ENCODE peak calls at places on chromosomes 13 and 19, in four cellular contexts. One of them, this sample, is unnamed.

GRCh38 chr19:29785360-29785759 is 26.4 kb upstream of the CCNE1 start:
- DNase-seq in IMR-90: no peak
- DNase-seq in GM12878: no peak
- DNase-seq in K562: no peak
- DNase-seq in this sample: no peak

GRCh38 chr13:24128112-24128511 is 32.4 kb upstream of the SPATA13 start:
- DNase-seq in IMR-90: no peak
- DNase-seq in GM12878: no peak
- DNase-seq in K562: no peak
- DNase-seq in this sample: no peak

GRCh38 chr19:38693380-38694223 is 46.2 kb downstream of the ACTN4 start:
- DNase-seq in IMR-90: peak
- DNase-seq in GM12878: no peak
- DNase-seq in K562: no peak
- DNase-seq in this sample: peak

GRCh38 chr13:95552539-95553270 is at the start of gene CLDN10:
- DNase-seq in IMR-90: no peak
- DNase-seq in GM12878: no peak
- DNase-seq in K562: peak
- DNase-seq in this sample: no peak

GRCh38 chr19:38350883-38351282 is 15.3 kb downstream of the CATSPERG start:
- DNase-seq in IMR-90: no peak
- DNase-seq in GM12878: no peak
- DNase-seq in K562: no peak
- DNase-seq in this sample: no peak

GRCh38 chr13:30932481-30933333 is at the start of gene TEX26:
- DNase-seq in IMR-90: no peak
- DNase-seq in GM12878: no peak
- DNase-seq in K562: no peak
- DNase-seq in this sample: peak

GRCh38 chr19:14798760-14799159 is 20.4 kb upstream of the ADGRE2 start:
- DNase-seq in IMR-90: no peak
- DNase-seq in GM12878: no peak
- DNase-seq in K562: no peak
- DNase-seq in this sample: no peak

GRCh38 chr19:16266586-16266942 is 58.1 kb upstream of the KLF2 start:
- DNase-seq in IMR-90: no peak
- DNase-seq in GM12878: no peak
- DNase-seq in K562: no peak
- DNase-seq in this sample: no peak

DNA sequence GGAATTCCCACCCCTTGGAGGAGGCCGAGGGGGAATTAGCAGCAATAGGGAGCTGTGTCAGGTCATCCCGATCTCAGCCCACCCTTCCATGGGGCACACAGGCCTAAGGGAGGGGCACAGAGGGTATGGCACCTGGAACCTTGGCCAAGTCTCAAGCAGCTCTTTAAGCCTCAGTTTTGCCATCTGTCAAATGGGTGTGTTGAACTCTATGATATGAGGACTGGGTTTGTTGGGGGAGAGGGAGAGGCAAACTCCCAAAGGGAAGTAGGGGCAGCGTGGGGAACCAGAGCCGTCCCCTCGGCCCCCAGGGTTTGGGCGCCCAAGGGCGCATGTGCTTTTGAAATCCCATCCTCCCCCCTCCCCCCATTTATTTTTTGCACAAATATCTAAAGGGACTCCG is 49.7 kb downstream of the COLGALT1 start:
- DNase-seq in IMR-90: no peak
- DNase-seq in GM12878: no peak
- DNase-seq in K562: no peak
- DNase-seq in this sample: no peak
- TF ChIP-seq FOS in IMR-90: no peak
- TF ChIP-seq FOS in GM12878: no peak
- TF ChIP-seq FOS in K562: no peak
- TF ChIP-seq FOS in this sample: no peak

DNA sequence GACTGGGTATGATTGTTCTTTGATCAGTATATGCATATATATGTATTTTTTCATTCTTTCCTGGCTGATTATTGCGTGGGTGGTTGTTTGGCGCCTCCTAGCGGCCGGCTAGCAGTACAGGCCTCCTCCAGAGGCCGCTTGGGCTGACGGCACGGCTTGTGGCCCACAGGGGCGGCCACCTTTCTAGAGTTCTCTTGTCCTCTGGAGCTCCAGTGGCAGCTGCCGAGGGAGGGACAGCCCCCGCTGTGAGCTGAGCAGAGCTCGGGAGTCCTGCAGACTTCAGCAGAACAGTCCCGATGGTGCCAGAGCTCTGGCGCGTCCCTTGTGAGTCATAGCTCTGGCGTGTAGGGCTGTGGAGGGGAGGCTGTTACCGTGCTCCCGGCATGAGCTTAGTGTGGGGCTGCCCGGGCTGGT is 22.5 kb upstream of the ZNF429 start:
- DNase-seq in IMR-90: no peak
- DNase-seq in GM12878: no peak
- DNase-seq in K562: peak
- DNase-seq in this sample: peak
- TF ChIP-seq FOS in IMR-90: no peak
- TF ChIP-seq FOS in GM12878: no peak
- TF ChIP-seq FOS in K562: no peak
- TF ChIP-seq FOS in this sample: no peak

DNA sequence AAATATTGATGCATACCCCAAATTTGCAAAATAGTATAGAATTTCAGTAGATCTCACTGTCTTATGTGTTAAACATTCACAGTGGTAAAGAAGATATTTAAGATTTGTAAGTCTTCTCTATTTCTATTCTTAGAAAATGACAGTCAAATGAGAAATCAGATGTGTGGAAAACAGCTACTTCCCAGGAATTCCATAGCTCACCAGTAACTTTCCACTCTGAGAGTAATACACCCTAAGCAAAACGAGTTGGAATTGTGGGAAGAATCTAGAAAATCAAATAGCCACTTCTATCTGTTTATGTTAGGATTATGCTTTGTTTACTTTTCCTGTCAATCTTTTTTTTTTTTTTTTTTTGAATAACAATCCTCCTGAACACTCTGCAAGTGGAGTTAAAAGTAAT is 69.1 kb downstream of the FLT1 start:
- DNase-seq in IMR-90: peak
- DNase-seq in GM12878: no peak
- DNase-seq in K562: no peak
- DNase-seq in this sample: no peak
- TF ChIP-seq FOS in IMR-90: no peak
- TF ChIP-seq FOS in GM12878: no peak
- TF ChIP-seq FOS in K562: no peak
- TF ChIP-seq FOS in this sample: no peak

DNA sequence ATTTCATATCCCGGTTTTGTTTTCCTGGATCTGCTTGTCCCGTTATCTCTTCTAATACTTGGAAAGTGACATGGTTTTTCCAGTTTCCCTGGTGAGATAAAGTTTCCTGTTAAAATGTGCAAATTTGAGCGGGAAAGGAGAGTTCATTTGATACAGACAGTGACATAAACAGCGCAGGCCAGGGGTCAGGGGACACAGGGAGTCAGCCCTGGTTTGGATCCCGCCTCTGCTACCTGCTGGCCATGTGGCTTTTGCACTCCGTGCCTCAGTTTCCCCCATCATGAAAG is 20.6 kb upstream of the MISP start:
- DNase-seq in IMR-90: no peak
- DNase-seq in GM12878: no peak
- DNase-seq in K562: no peak
- DNase-seq in this sample: no peak
- TF ChIP-seq FOS in IMR-90: no peak
- TF ChIP-seq FOS in GM12878: no peak
- TF ChIP-seq FOS in K562: no peak
- TF ChIP-seq FOS in this sample: no peak

GRCh38 chr19:23999821-24000610 is 85.3 kb downstream of the ZNF726 start:
- DNase-seq in IMR-90: no peak
- DNase-seq in GM12878: no peak
- DNase-seq in K562: no peak
- DNase-seq in this sample: no peak
- TF ChIP-seq FOS in IMR-90: no peak
- TF ChIP-seq FOS in GM12878: no peak
- TF ChIP-seq FOS in K562: no peak
- TF ChIP-seq FOS in this sample: no peak

GRCh38 chr13:27007166-27007565 is 164.4 kb downstream of the USP12 start:
- DNase-seq in IMR-90: no peak
- DNase-seq in GM12878: no peak
- DNase-seq in K562: no peak
- DNase-seq in this sample: no peak
- TF ChIP-seq FOS in IMR-90: no peak
- TF ChIP-seq FOS in GM12878: no peak
- TF ChIP-seq FOS in K562: no peak
- TF ChIP-seq FOS in this sample: no peak